ENCODE peak calls at places on chromosome 6, in four cellular contexts. One of them, this sample, is unnamed. For H3K9me3, the result is how much of the 10 kb centered on the place peaks cover.

GRCh38 chr6:50030350-50030749 is 8.6 kb upstream of the DEFB110 start:
- DNase-seq in Karpas-422: no peak
- DNase-seq in IMR-90: no peak
- DNase-seq in K562: no peak
- DNase-seq in this sample: no peak

GRCh38 chr6:3208775-3209113 is 18.7 kb downstream of the TUBB2B start:
- DNase-seq in Karpas-422: no peak
- DNase-seq in IMR-90: no peak
- DNase-seq in K562: no peak
- DNase-seq in this sample: peak

GRCh38 chr6:122180132-122180531 is 219.3 kb upstream of the HSF2 start:
- DNase-seq in Karpas-422: no peak
- DNase-seq in IMR-90: peak
- DNase-seq in K562: no peak
- DNase-seq in this sample: peak

GRCh38 chr6:154751020-154751800 is 18.0 kb downstream of the SCAF8 start:
- DNase-seq in Karpas-422: no peak
- DNase-seq in IMR-90: no peak
- DNase-seq in K562: no peak
- DNase-seq in this sample: no peak

GRCh38 chr6:43455034-43455747 is at the start of gene DLK2:
- DNase-seq in Karpas-422: peak
- DNase-seq in IMR-90: no peak
- DNase-seq in K562: peak
- DNase-seq in this sample: peak

GRCh38 chr6:22653980-22654610 is 84.7 kb downstream of the HDGFL1 start:
- DNase-seq in Karpas-422: no peak
- DNase-seq in IMR-90: no peak
- DNase-seq in K562: no peak
- DNase-seq in this sample: no peak

GRCh38 chr6:111828799-111829198 is 44.5 kb downstream of the FYN start:
- DNase-seq in Karpas-422: no peak
- DNase-seq in IMR-90: no peak
- DNase-seq in K562: no peak
- DNase-seq in this sample: no peak

GRCh38 chr6:12012231-12012565 is at the start of gene HIVEP1:
- DNase-seq in Karpas-422: no peak
- DNase-seq in IMR-90: no peak
- DNase-seq in K562: no peak
- DNase-seq in this sample: no peak

GRCh38 chr6:134533991-134534390 is 216.1 kb upstream of the SGK1 start:
- DNase-seq in Karpas-422: no peak
- DNase-seq in IMR-90: no peak
- DNase-seq in K562: no peak
- DNase-seq in this sample: no peak

GRCh38 chr6:26157150-26157837 is 70.1 kb downstream of the HFE start:
- DNase-seq in Karpas-422: peak
- DNase-seq in IMR-90: peak
- DNase-seq in K562: peak
- DNase-seq in this sample: peak

GRCh38 chr6:133542056-133542821 is 301.1 kb downstream of the EYA4 start:
- DNase-seq in Karpas-422: no peak
- DNase-seq in IMR-90: peak
- DNase-seq in K562: no peak
- DNase-seq in this sample: no peak

GRCh38 chr6:113854531-113855499 is 2.3 kb upstream of the MARCKS start:
- DNase-seq in Karpas-422: peak
- DNase-seq in IMR-90: peak
- DNase-seq in K562: peak
- DNase-seq in this sample: peak

GRCh38 chr6:112153926-112154621 is 66.7 kb downstream of the FAM229B start:
- DNase-seq in Karpas-422: no peak
- DNase-seq in IMR-90: peak
- DNase-seq in K562: peak
- DNase-seq in this sample: peak

GRCh38 chr6:65924411-65924810 is 217.4 kb upstream of the EYS start:
- DNase-seq in Karpas-422: no peak
- DNase-seq in IMR-90: no peak
- DNase-seq in K562: no peak
- DNase-seq in this sample: no peak

GRCh38 chr6:1247058-1247457 is 64.8 kb upstream of the FOXQ1 start:
- DNase-seq in Karpas-422: no peak
- DNase-seq in IMR-90: no peak
- DNase-seq in K562: no peak
- DNase-seq in this sample: no peak

GRCh38 chr6:6788394-6789020 is 200.0 kb downstream of the LY86 start:
- DNase-seq in Karpas-422: peak
- DNase-seq in IMR-90: no peak
- DNase-seq in K562: peak
- DNase-seq in this sample: no peak

GRCh38 chr6:7535498-7535897 is 6.0 kb upstream of the DSP start:
- DNase-seq in Karpas-422: no peak
- DNase-seq in IMR-90: peak
- DNase-seq in K562: no peak
- DNase-seq in this sample: peak

GRCh38 chr6:57130784-57131183 is 40.8 kb downstream of the ZNF451 start:
- DNase-seq in Karpas-422: no peak
- DNase-seq in IMR-90: peak
- DNase-seq in K562: no peak
- DNase-seq in this sample: no peak

GRCh38 chr6:138455746-138456392 is 43.4 kb downstream of the NHSL1 start:
- DNase-seq in Karpas-422: no peak
- DNase-seq in IMR-90: peak
- DNase-seq in K562: no peak
- DNase-seq in this sample: peak

DNA sequence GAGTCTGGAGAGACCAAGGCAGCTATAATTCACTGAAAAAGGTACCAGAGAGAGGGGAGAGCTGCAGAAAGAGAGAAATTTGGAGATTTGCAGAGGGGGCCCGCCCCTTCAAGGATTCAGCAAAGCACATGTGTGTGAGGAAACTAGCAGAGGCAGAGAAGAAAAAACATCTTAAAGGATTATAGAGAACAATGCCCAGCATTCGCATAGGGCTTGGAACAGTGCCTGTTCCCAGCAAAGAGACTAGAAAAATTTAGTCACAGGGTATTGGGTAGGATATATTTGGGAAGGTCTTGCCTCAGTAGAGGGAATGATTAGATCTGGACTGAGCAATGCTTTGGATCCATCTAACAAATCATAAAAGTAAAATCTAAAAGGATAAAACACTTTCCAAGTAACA is 44.0 kb downstream of the SRPK1 start:
- DNase-seq in Karpas-422: no peak
- DNase-seq in IMR-90: no peak
- DNase-seq in K562: no peak
- DNase-seq in this sample: peak
- H3K4me3 ChIP-seq in Karpas-422: no peak
- H3K4me3 ChIP-seq in IMR-90: no peak
- H3K4me3 ChIP-seq in K562: no peak
- H3K4me3 ChIP-seq in this sample: no peak

GRCh38 chr6:34239893-34240292 is 3.2 kb downstream of the HMGA1 start:
- DNase-seq in Karpas-422: no peak
- DNase-seq in IMR-90: no peak
- DNase-seq in K562: no peak
- DNase-seq in this sample: no peak

GRCh38 chr6:34239240-34239825 is 2.7 kb downstream of the HMGA1 start:
- DNase-seq in Karpas-422: no peak
- DNase-seq in IMR-90: no peak
- DNase-seq in K562: no peak
- DNase-seq in this sample: no peak

GRCh38 chr6:34241351-34242215 is 4.9 kb downstream of the HMGA1 start:
- DNase-seq in Karpas-422: no peak
- DNase-seq in IMR-90: no peak
- DNase-seq in K562: peak
- DNase-seq in this sample: no peak

GRCh38 chr6:34242252-34243130 is 5.8 kb downstream of the HMGA1 start:
- DNase-seq in Karpas-422: no peak
- DNase-seq in IMR-90: peak
- DNase-seq in K562: peak
- DNase-seq in this sample: no peak

GRCh38 chr6:34240329-34241248 is 3.9 kb downstream of the HMGA1 start:
- DNase-seq in Karpas-422: no peak
- DNase-seq in IMR-90: no peak
- DNase-seq in K562: no peak
- DNase-seq in this sample: no peak
- H3K9ac ChIP-seq in Karpas-422: no peak
- H3K9ac ChIP-seq in IMR-90: no peak
- H3K9ac ChIP-seq in K562: peak
- H3K9ac ChIP-seq in this sample: no peak

GRCh38 chr6:100454571-100455229 is 10.0 kb downstream of the SIM1 start:
- DNase-seq in Karpas-422: no peak
- DNase-seq in IMR-90: no peak
- DNase-seq in K562: no peak
- DNase-seq in this sample: no peak
- H3K9me3 ChIP-seq in Karpas-422: under half
- H3K9me3 ChIP-seq in IMR-90: under half
- H3K9me3 ChIP-seq in K562: under half
- H3K9me3 ChIP-seq in this sample: under half

GRCh38 chr6:73696990-73697651 is 1.1 kb downstream of the CD109 start:
- DNase-seq in Karpas-422: no peak
- DNase-seq in IMR-90: no peak
- DNase-seq in K562: no peak
- DNase-seq in this sample: no peak
- H3K4me3 ChIP-seq in Karpas-422: no peak
- H3K4me3 ChIP-seq in IMR-90: no peak
- H3K4me3 ChIP-seq in K562: no peak
- H3K4me3 ChIP-seq in this sample: peak